ENCODE peak calls at places on chromosomes 12 and 14, in eight cellular contexts. One of them, this sample, is unnamed.

GRCh38 chr12:96103067-96103650 is 67.8 kb upstream of the LTA4H start:
- DNase-seq in ovary: no peak
- DNase-seq in psoas muscle: no peak
- DNase-seq in CD4-positive, alpha-beta memory T cell: no peak
- DNase-seq in right lobe of liver: no peak
- DNase-seq in astrocyte: no peak
- DNase-seq in IMR-90: no peak
- DNase-seq in CD8-positive, alpha-beta memory T cell: no peak
- DNase-seq in this sample: no peak

GRCh38 chr12:70032076-70032475 is 207.0 kb downstream of the MYRFL start:
- DNase-seq in IMR-90: no peak
- DNase-seq in ovary: no peak
- DNase-seq in CD4-positive, alpha-beta memory T cell: no peak
- DNase-seq in right lobe of liver: no peak
- DNase-seq in CD8-positive, alpha-beta memory T cell: no peak
- DNase-seq in astrocyte: no peak
- DNase-seq in psoas muscle: no peak
- DNase-seq in this sample: no peak

GRCh38 chr14:81192594-81192993 is 28.2 kb downstream of the GTF2A1 start:
- DNase-seq in CD8-positive, alpha-beta memory T cell: no peak
- DNase-seq in IMR-90: no peak
- DNase-seq in astrocyte: no peak
- DNase-seq in CD4-positive, alpha-beta memory T cell: peak; percentile 49
- DNase-seq in right lobe of liver: no peak
- DNase-seq in ovary: no peak
- DNase-seq in psoas muscle: no peak
- DNase-seq in this sample: no peak

GRCh38 chr14:76253111-76253510 is 101.4 kb downstream of the GPATCH2L start:
- DNase-seq in CD4-positive, alpha-beta memory T cell: no peak
- DNase-seq in astrocyte: no peak
- DNase-seq in IMR-90: no peak
- DNase-seq in ovary: no peak
- DNase-seq in psoas muscle: no peak
- DNase-seq in CD8-positive, alpha-beta memory T cell: no peak
- DNase-seq in right lobe of liver: peak; percentile 73
- DNase-seq in this sample: no peak

GRCh38 chr14:54652890-54653201 is 85.9 kb downstream of the SAMD4A start:
- DNase-seq in CD8-positive, alpha-beta memory T cell: no peak
- DNase-seq in psoas muscle: no peak
- DNase-seq in ovary: no peak
- DNase-seq in astrocyte: no peak
- DNase-seq in CD4-positive, alpha-beta memory T cell: no peak
- DNase-seq in right lobe of liver: no peak
- DNase-seq in IMR-90: no peak
- DNase-seq in this sample: no peak

GRCh38 chr14:86510503-86510902 is 980.6 kb downstream of the FLRT2 start:
- DNase-seq in astrocyte: peak; percentile 77
- DNase-seq in ovary: no peak
- DNase-seq in CD8-positive, alpha-beta memory T cell: no peak
- DNase-seq in CD4-positive, alpha-beta memory T cell: no peak
- DNase-seq in right lobe of liver: no peak
- DNase-seq in psoas muscle: no peak
- DNase-seq in IMR-90: peak; percentile 3
- DNase-seq in this sample: no peak

GRCh38 chr12:17588968-17589367 is 501.0 kb downstream of the RERGL start:
- DNase-seq in astrocyte: no peak
- DNase-seq in IMR-90: no peak
- DNase-seq in right lobe of liver: no peak
- DNase-seq in CD4-positive, alpha-beta memory T cell: no peak
- DNase-seq in ovary: no peak
- DNase-seq in CD8-positive, alpha-beta memory T cell: no peak
- DNase-seq in psoas muscle: no peak
- DNase-seq in this sample: no peak

GRCh38 chr12:93137656-93138612 is 208.8 kb upstream of the EEA1 start:
- DNase-seq in right lobe of liver: no peak
- DNase-seq in CD4-positive, alpha-beta memory T cell: no peak
- DNase-seq in astrocyte: peak; percentile 87
- DNase-seq in ovary: no peak
- DNase-seq in psoas muscle: peak; percentile 23
- DNase-seq in IMR-90: peak; percentile 90
- DNase-seq in CD8-positive, alpha-beta memory T cell: no peak
- DNase-seq in this sample: peak; percentile 94

GRCh38 chr12:31106101-31106803 is 32.6 kb downstream of the DDX11 start:
- DNase-seq in ovary: no peak
- DNase-seq in psoas muscle: no peak
- DNase-seq in IMR-90: no peak
- DNase-seq in right lobe of liver: no peak
- DNase-seq in CD8-positive, alpha-beta memory T cell: no peak
- DNase-seq in CD4-positive, alpha-beta memory T cell: no peak
- DNase-seq in astrocyte: no peak
- DNase-seq in this sample: no peak

GRCh38 chr12:76308866-76309265 is 39.3 kb downstream of the BBS10 start:
- DNase-seq in psoas muscle: no peak
- DNase-seq in CD8-positive, alpha-beta memory T cell: no peak
- DNase-seq in astrocyte: no peak
- DNase-seq in ovary: no peak
- DNase-seq in CD4-positive, alpha-beta memory T cell: no peak
- DNase-seq in IMR-90: no peak
- DNase-seq in right lobe of liver: no peak
- DNase-seq in this sample: no peak

GRCh38 chr14:100911665-100912316 is 8.3 kb upstream of the RTL1 start:
- DNase-seq in right lobe of liver: no peak
- DNase-seq in CD8-positive, alpha-beta memory T cell: no peak
- DNase-seq in CD4-positive, alpha-beta memory T cell: no peak
- DNase-seq in astrocyte: no peak
- DNase-seq in ovary: no peak
- DNase-seq in psoas muscle: no peak
- DNase-seq in IMR-90: peak; percentile 36
- DNase-seq in this sample: no peak

GRCh38 chr12:96368233-96368632 is 32.0 kb downstream of the CDK17 start:
- DNase-seq in psoas muscle: no peak
- DNase-seq in right lobe of liver: no peak
- DNase-seq in CD4-positive, alpha-beta memory T cell: no peak
- DNase-seq in CD8-positive, alpha-beta memory T cell: no peak
- DNase-seq in ovary: no peak
- DNase-seq in IMR-90: no peak
- DNase-seq in astrocyte: no peak
- DNase-seq in this sample: no peak

GRCh38 chr12:29242921-29243431 is 93.9 kb downstream of the FAR2 start:
- DNase-seq in astrocyte: peak; percentile 41
- DNase-seq in CD8-positive, alpha-beta memory T cell: no peak
- DNase-seq in IMR-90: no peak
- DNase-seq in right lobe of liver: no peak
- DNase-seq in psoas muscle: no peak
- DNase-seq in ovary: no peak
- DNase-seq in CD4-positive, alpha-beta memory T cell: no peak
- DNase-seq in this sample: no peak

GRCh38 chr12:96223411-96224218 is 29.4 kb downstream of the ELK3 start:
- DNase-seq in ovary: no peak
- DNase-seq in right lobe of liver: no peak
- DNase-seq in IMR-90: no peak
- DNase-seq in CD8-positive, alpha-beta memory T cell: no peak
- DNase-seq in psoas muscle: no peak
- DNase-seq in CD4-positive, alpha-beta memory T cell: no peak
- DNase-seq in astrocyte: no peak
- DNase-seq in this sample: no peak

GRCh38 chr12:112121780-112122565 is 3.4 kb upstream of the TRAFD1 start:
- DNase-seq in CD4-positive, alpha-beta memory T cell: no peak
- DNase-seq in IMR-90: peak; percentile 88
- DNase-seq in ovary: peak; percentile 79
- DNase-seq in right lobe of liver: no peak
- DNase-seq in CD8-positive, alpha-beta memory T cell: no peak
- DNase-seq in psoas muscle: peak; percentile 61
- DNase-seq in astrocyte: peak; percentile 86
- DNase-seq in this sample: peak; percentile 45

GRCh38 chr12:119713551-119714031 is 45.7 kb downstream of the PRKAB1 start:
- DNase-seq in CD8-positive, alpha-beta memory T cell: no peak
- DNase-seq in ovary: no peak
- DNase-seq in psoas muscle: no peak
- DNase-seq in right lobe of liver: no peak
- DNase-seq in CD4-positive, alpha-beta memory T cell: no peak
- DNase-seq in IMR-90: no peak
- DNase-seq in astrocyte: no peak
- DNase-seq in this sample: no peak

GRCh38 chr14:72607386-72608125 is 286.3 kb downstream of the DPF3 start:
- DNase-seq in CD8-positive, alpha-beta memory T cell: no peak
- DNase-seq in IMR-90: peak; percentile 45
- DNase-seq in astrocyte: peak; percentile 55
- DNase-seq in ovary: no peak
- DNase-seq in CD4-positive, alpha-beta memory T cell: no peak
- DNase-seq in right lobe of liver: no peak
- DNase-seq in psoas muscle: no peak
- DNase-seq in this sample: no peak

GRCh38 chr12:31518680-31519227 is 72.2 kb downstream of the DENND5B start:
- DNase-seq in right lobe of liver: no peak
- DNase-seq in astrocyte: peak; percentile 100
- DNase-seq in CD4-positive, alpha-beta memory T cell: no peak
- DNase-seq in IMR-90: peak; percentile 100
- DNase-seq in ovary: peak; percentile 61
- DNase-seq in psoas muscle: no peak
- DNase-seq in CD8-positive, alpha-beta memory T cell: no peak
- DNase-seq in this sample: peak; percentile 78

GRCh38 chr12:124479680-124480468 is 87.5 kb downstream of the NCOR2 start:
- DNase-seq in ovary: no peak
- DNase-seq in CD8-positive, alpha-beta memory T cell: no peak
- DNase-seq in astrocyte: no peak
- DNase-seq in psoas muscle: peak; percentile 20
- DNase-seq in right lobe of liver: peak; percentile 48
- DNase-seq in IMR-90: no peak
- DNase-seq in CD4-positive, alpha-beta memory T cell: peak; percentile 41
- DNase-seq in this sample: no peak

GRCh38 chr12:27653661-27654060 is 42.6 kb upstream of the REP15 start:
- DNase-seq in psoas muscle: no peak
- DNase-seq in ovary: no peak
- DNase-seq in IMR-90: no peak
- DNase-seq in CD8-positive, alpha-beta memory T cell: no peak
- DNase-seq in CD4-positive, alpha-beta memory T cell: no peak
- DNase-seq in right lobe of liver: no peak
- DNase-seq in astrocyte: no peak
- DNase-seq in this sample: no peak

GRCh38 chr14:104989236-104989950 is 3.8 kb downstream of the CLBA1 start:
- DNase-seq in ovary: no peak
- DNase-seq in psoas muscle: no peak
- DNase-seq in right lobe of liver: no peak
- DNase-seq in CD8-positive, alpha-beta memory T cell: no peak
- DNase-seq in IMR-90: no peak
- DNase-seq in astrocyte: no peak
- DNase-seq in CD4-positive, alpha-beta memory T cell: no peak
- DNase-seq in this sample: no peak
- H3K4me1 ChIP-seq in ovary: peaks cover 4% of the 10 kb centered on the region
- H3K4me1 ChIP-seq in psoas muscle: peaks cover 9% of the 10 kb centered on the region
- H3K4me1 ChIP-seq in right lobe of liver: peaks cover 6% of the 10 kb centered on the region
- H3K4me1 ChIP-seq in CD8-positive, alpha-beta memory T cell: peaks cover 6% of the 10 kb centered on the region
- H3K4me1 ChIP-seq in IMR-90: peaks cover 3% of the 10 kb centered on the region
- H3K4me1 ChIP-seq in astrocyte: peaks cover 8% of the 10 kb centered on the region
- H3K4me1 ChIP-seq in CD4-positive, alpha-beta memory T cell: peaks cover 8% of the 10 kb centered on the region
- H3K4me1 ChIP-seq in this sample: peaks cover 7% of the 10 kb centered on the region

GRCh38 chr14:101973356-101973755 is 9.0 kb downstream of the DYNC1H1 start:
- DNase-seq in psoas muscle: no peak
- DNase-seq in astrocyte: no peak
- DNase-seq in IMR-90: no peak
- DNase-seq in ovary: no peak
- DNase-seq in CD4-positive, alpha-beta memory T cell: no peak
- DNase-seq in right lobe of liver: no peak
- DNase-seq in CD8-positive, alpha-beta memory T cell: no peak
- DNase-seq in this sample: no peak

GRCh38 chr14:101972126-101972785 is 7.9 kb downstream of the DYNC1H1 start:
- DNase-seq in ovary: peak; percentile 84
- DNase-seq in right lobe of liver: peak; percentile 72
- DNase-seq in IMR-90: peak; percentile 100
- DNase-seq in CD8-positive, alpha-beta memory T cell: no peak
- DNase-seq in psoas muscle: peak; percentile 78
- DNase-seq in CD4-positive, alpha-beta memory T cell: no peak
- DNase-seq in astrocyte: peak; percentile 99
- DNase-seq in this sample: peak; percentile 97

GRCh38 chr14:101968186-101968585 is 3.8 kb downstream of the DYNC1H1 start:
- DNase-seq in right lobe of liver: no peak
- DNase-seq in IMR-90: no peak
- DNase-seq in astrocyte: no peak
- DNase-seq in psoas muscle: no peak
- DNase-seq in CD8-positive, alpha-beta memory T cell: no peak
- DNase-seq in ovary: no peak
- DNase-seq in CD4-positive, alpha-beta memory T cell: no peak
- DNase-seq in this sample: no peak

GRCh38 chr14:101969480-101969879 is 5.1 kb downstream of the DYNC1H1 start:
- DNase-seq in CD8-positive, alpha-beta memory T cell: no peak
- DNase-seq in ovary: no peak
- DNase-seq in astrocyte: no peak
- DNase-seq in IMR-90: no peak
- DNase-seq in right lobe of liver: no peak
- DNase-seq in CD4-positive, alpha-beta memory T cell: no peak
- DNase-seq in psoas muscle: no peak
- DNase-seq in this sample: no peak

DNA sequence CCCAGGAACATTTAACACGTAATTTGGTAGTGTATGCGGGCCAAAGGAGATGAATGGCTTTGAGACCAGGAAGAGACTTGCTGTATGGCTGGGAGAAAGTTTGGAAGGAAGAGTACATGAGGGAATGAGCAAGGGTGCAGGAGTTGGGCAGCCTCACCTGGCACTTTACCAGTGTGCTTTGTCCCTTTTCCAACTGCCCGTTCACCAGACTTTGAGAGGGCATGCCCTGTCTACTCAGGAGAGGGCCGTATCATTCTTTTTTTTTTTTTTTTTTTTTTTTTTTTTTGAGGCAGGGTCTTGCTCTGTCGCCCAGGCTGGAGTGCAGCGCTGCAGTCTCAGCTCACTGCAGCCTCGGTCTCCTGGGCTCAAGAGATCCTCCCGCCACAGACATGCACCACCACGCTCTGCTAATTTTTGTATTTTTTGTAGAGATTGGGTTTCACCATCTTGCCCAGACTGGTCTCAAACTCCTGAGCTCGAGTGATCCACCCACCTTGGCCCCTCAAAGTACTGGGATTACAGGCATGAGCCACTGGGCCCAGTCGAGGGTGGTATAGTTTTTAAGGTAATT is 6.5 kb downstream of the DYNC1H1 start:
- DNase-seq in CD8-positive, alpha-beta memory T cell: no peak
- DNase-seq in astrocyte: no peak
- DNase-seq in right lobe of liver: no peak
- DNase-seq in CD4-positive, alpha-beta memory T cell: no peak
- DNase-seq in ovary: no peak
- DNase-seq in IMR-90: no peak
- DNase-seq in psoas muscle: no peak
- DNase-seq in this sample: no peak
- H3K4me1 ChIP-seq in CD8-positive, alpha-beta memory T cell: peaks cover 31% of the 10 kb centered on the region
- H3K4me1 ChIP-seq in astrocyte: peaks cover 35% of the 10 kb centered on the region
- H3K4me1 ChIP-seq in right lobe of liver: peaks cover 46% of the 10 kb centered on the region
- H3K4me1 ChIP-seq in CD4-positive, alpha-beta memory T cell: peaks cover 54% of the 10 kb centered on the region
- H3K4me1 ChIP-seq in ovary: peaks cover 3% of the 10 kb centered on the region
- H3K4me1 ChIP-seq in IMR-90: peaks cover 4% of the 10 kb centered on the region
- H3K4me1 ChIP-seq in psoas muscle: peaks cover 52% of the 10 kb centered on the region
- H3K4me1 ChIP-seq in this sample: peaks cover 35% of the 10 kb centered on the region

GRCh38 chr12:3759878-3760277 is 7.0 kb upstream of the CRACR2A start:
- DNase-seq in CD4-positive, alpha-beta memory T cell: no peak
- DNase-seq in astrocyte: no peak
- DNase-seq in IMR-90: no peak
- DNase-seq in right lobe of liver: no peak
- DNase-seq in ovary: no peak
- DNase-seq in psoas muscle: no peak
- DNase-seq in CD8-positive, alpha-beta memory T cell: no peak
- DNase-seq in this sample: no peak
- H3K4me1 ChIP-seq in CD4-positive, alpha-beta memory T cell: peaks cover 2% of the 10 kb centered on the region
- H3K4me1 ChIP-seq in astrocyte: no peaks in the 10 kb centered on the region
- H3K4me1 ChIP-seq in IMR-90: no peaks in the 10 kb centered on the region
- H3K4me1 ChIP-seq in right lobe of liver: peaks cover 25% of the 10 kb centered on the region
- H3K4me1 ChIP-seq in ovary: no peaks in the 10 kb centered on the region
- H3K4me1 ChIP-seq in psoas muscle: no peaks in the 10 kb centered on the region
- H3K4me1 ChIP-seq in CD8-positive, alpha-beta memory T cell: peaks cover 3% of the 10 kb centered on the region
- H3K4me1 ChIP-seq in this sample: no peaks in the 10 kb centered on the region

GRCh38 chr12:2341871-2342270 is 289.1 kb downstream of the CACNA1C start:
- DNase-seq in psoas muscle: no peak
- DNase-seq in IMR-90: peak; percentile 89
- DNase-seq in ovary: no peak
- DNase-seq in right lobe of liver: no peak
- DNase-seq in CD8-positive, alpha-beta memory T cell: no peak
- DNase-seq in astrocyte: peak; percentile 80
- DNase-seq in CD4-positive, alpha-beta memory T cell: no peak
- DNase-seq in this sample: no peak
- H3K4me1 ChIP-seq in psoas muscle: peaks cover 39% of the 10 kb centered on the region
- H3K4me1 ChIP-seq in IMR-90: peaks cover 40% of the 10 kb centered on the region
- H3K4me1 ChIP-seq in ovary: peaks cover 2% of the 10 kb centered on the region
- H3K4me1 ChIP-seq in right lobe of liver: no peaks in the 10 kb centered on the region
- H3K4me1 ChIP-seq in CD8-positive, alpha-beta memory T cell: no peaks in the 10 kb centered on the region
- H3K4me1 ChIP-seq in astrocyte: peaks cover 31% of the 10 kb centered on the region
- H3K4me1 ChIP-seq in CD4-positive, alpha-beta memory T cell: no peaks in the 10 kb centered on the region
- H3K4me1 ChIP-seq in this sample: peaks cover 3% of the 10 kb centered on the region

This sample was measured in keratinocyte.